ENCODE peak calls at places on chromosomes 4 and X, in nine cellular contexts. K is amniotic stem cell; X is left ventricle myocardium superior; A is keratinocyte; W is activated CD4-positive, alpha-beta T cell treated with anti-CD3 and anti-CD28 coated beads for 24 hours; P is type B pancreatic cell; S is mammary epithelial cell; I is lung; H is adipocyte. Z is an unnamed sample.

GRCh38 chr4:161762796-161763195 is 401.0 kb downstream of the FSTL5 start:
- DNase-seq in P (no peak), S (peak; percentile 58), K (peak; percentile 51), X (no peak), H (peak; percentile 92), W (no peak), A (no peak), I (no peak), Z (no peak)

GRCh38 chrX:41684138-41684537 is 4.6 kb upstream of the GPR34 start:
- DNase-seq in P (no peak), K (no peak), X (no peak), W (no peak), I (no peak), H (no peak), A (no peak), S (no peak), Z (no peak)

GRCh38 chr4:186096681-186097080 is 7.8 kb upstream of the FAM149A start:
- DNase-seq in S (no peak), P (no peak), A (no peak), W (no peak), X (no peak), H (no peak), I (no peak), K (no peak), Z (no peak)

GRCh38 chr4:152579916-152580315 is 44.0 kb upstream of the FBXW7 start:
- DNase-seq in K (no peak), H (no peak), A (no peak), S (no peak), I (no peak), W (no peak), X (no peak), P (no peak), Z (no peak)

GRCh38 chr4:25592670-25593069 is 63.0 kb upstream of the SLC34A2 start:
- DNase-seq in H (no peak), P (no peak), A (no peak), I (no peak), X (no peak), W (no peak), S (no peak), K (no peak), Z (no peak)

GRCh38 chrX:23312136-23312535 is 22.5 kb upstream of the PTCHD1 start:
- DNase-seq in S (no peak), P (no peak), X (no peak), W (no peak), A (no peak), H (no peak), K (no peak), I (no peak), Z (no peak)

GRCh38 chr4:53194727-53195126 is 171.1 kb downstream of the SCFD2 start:
- DNase-seq in X (no peak), I (no peak), K (no peak), A (no peak), S (no peak), P (no peak), W (no peak), H (no peak), Z (no peak)

GRCh38 chrX:120664081-120664480 is 34.2 kb upstream of the C1GALT1C1 start:
- DNase-seq in P (no peak), I (no peak), X (no peak), A (no peak), H (peak; percentile 61), W (no peak), K (no peak), S (peak; percentile 13), Z (no peak)

GRCh38 chr4:150789864-150790263 is 207.9 kb downstream of the MAB21L2 start:
- DNase-seq in H (no peak), I (no peak), P (no peak), W (no peak), K (no peak), A (no peak), S (no peak), X (no peak), Z (no peak)

GRCh38 chr4:53061467-53061866 is 199.3 kb downstream of the RASL11B start:
- DNase-seq in S (no peak), H (no peak), K (no peak), A (no peak), W (no peak), P (no peak), I (no peak), X (no peak), Z (no peak)

GRCh38 chr4:99165978-99166377 is 21.9 kb upstream of the ADH4 start:
- DNase-seq in S (peak; percentile 36), X (no peak), A (no peak), I (no peak), K (no peak), P (no peak), W (no peak), H (no peak), Z (no peak)

GRCh38 chrX:72037601-72038000 is 94.1 kb downstream of the RTL5 start:
- DNase-seq in K (no peak), X (no peak), A (no peak), H (no peak), P (peak; percentile 6), S (no peak), I (peak; percentile 17), W (no peak), Z (no peak)

GRCh38 chr4:3241905-3242304 is 7.1 kb upstream of the MSANTD1 start:
- DNase-seq in P (no peak), K (peak; percentile 11), I (no peak), A (no peak), W (no peak), X (no peak), S (no peak), H (peak; percentile 82), Z (no peak)

GRCh38 chrX:86263526-86263925 is 115.3 kb downstream of the DACH2 start:
- DNase-seq in A (no peak), I (no peak), S (no peak), X (no peak), W (no peak), P (no peak), H (no peak), K (no peak), Z (no peak)

GRCh38 chr4:92236907-92237306 is 66.9 kb upstream of the GRID2 start:
- DNase-seq in X (no peak), S (peak; percentile 35), W (no peak), A (no peak), P (no peak), K (peak; percentile 6), I (no peak), H (peak; percentile 63), Z (no peak)

GRCh38 chrX:74537011-74537390 is 77.4 kb downstream of the RLIM start:
- DNase-seq in H (no peak), A (no peak), W (no peak), S (no peak), K (no peak), I (no peak), X (peak; percentile 37), P (no peak), Z (peak; percentile 34)

GRCh38 chrX:3815896-3816664 is 102.6 kb upstream of the PRKX start:
- DNase-seq in P (peak; percentile 79), H (peak; percentile 58), I (peak; percentile 62), X (peak; percentile 56), A (no peak), S (peak; percentile 23), W (peak; percentile 16), K (no peak), Z (peak; percentile 21)

GRCh38 chr4:78638324-78639172 is 87.0 kb downstream of the ANXA3 start:
- DNase-seq in S (no peak), A (no peak), I (no peak), W (no peak), X (no peak), K (no peak), P (no peak), H (no peak), Z (no peak)

GRCh38 chr4:1623390-1623789 is 60.7 kb downstream of the FAM53A start:
- DNase-seq in K (no peak), P (no peak), I (no peak), X (no peak), H (no peak), S (no peak), W (no peak), A (no peak), Z (no peak)

GRCh38 chr4:179817317-179817716 is 2375.1 kb upstream of the AGA start:
- DNase-seq in X (no peak), S (no peak), W (no peak), K (no peak), I (no peak), A (no peak), H (no peak), P (no peak), Z (no peak)

GRCh38 chr4:189659302-189659701 is 281.4 kb upstream of the FRG1 start:
- DNase-seq in A (no peak), K (no peak), H (no peak), I (no peak), P (no peak), X (no peak), S (no peak), W (no peak), Z (no peak)

GRCh38 chrX:76555816-76556215 is 128.3 kb downstream of the MAGEE1 start:
- DNase-seq in K (no peak), I (no peak), S (peak; percentile 12), P (no peak), H (peak; percentile 0), A (no peak), W (no peak), X (no peak), Z (no peak)

GRCh38 chrX:135497736-135498135 is 22.7 kb upstream of the INTS6L start:
- DNase-seq in K (no peak), A (no peak), X (no peak), H (no peak), S (no peak), P (no peak), I (no peak), W (no peak), Z (no peak)

GRCh38 chr4:24770111-24770584 is 25.2 kb upstream of the SOD3 start:
- DNase-seq in H (peak; percentile 32), I (no peak), X (no peak), P (no peak), S (peak; percentile 94), W (no peak), K (no peak), A (peak; percentile 48), Z (no peak)

GRCh38 chr4:87697945-87698344 is 47.9 kb downstream of the DMP1 start:
- DNase-seq in A (no peak), P (no peak), K (no peak), W (no peak), S (no peak), H (no peak), X (no peak), I (no peak), Z (no peak)

GRCh38 chrX:3435057-3435456 is 88.6 kb upstream of the MXRA5 start:
- DNase-seq in S (no peak), A (no peak), H (no peak), X (no peak), K (no peak), P (no peak), I (no peak), W (no peak), Z (no peak)

GRCh38 chrX:118675336-118675965 is 52.0 kb upstream of the IL13RA1 start:
- DNase-seq in S (no peak), K (no peak), A (no peak), H (no peak), I (no peak), X (no peak), P (no peak), W (no peak), Z (no peak)

GRCh38 chr4:31548823-31549222 is 828.7 kb downstream of the PCDH7 start:
- DNase-seq in P (no peak), X (no peak), S (no peak), I (no peak), A (no peak), W (no peak), H (no peak), K (no peak), Z (no peak)

GRCh38 chrX:7147431-7147977 is at the start of gene STS:
- DNase-seq in P (peak; percentile 76), H (peak; percentile 77), A (no peak), S (peak; percentile 27), W (no peak), K (no peak), I (peak; percentile 33), X (peak; percentile 72), Z (peak; percentile 54)

GRCh38 chr4:140529434-140529833 is 5.5 kb downstream of the ELMOD2 start:
- DNase-seq in S (no peak), X (no peak), P (no peak), H (no peak), I (no peak), K (no peak), W (no peak), A (no peak), Z (no peak)

GRCh38 chr4:10334506-10335028 is 122.7 kb downstream of the ZNF518B start:
- DNase-seq in S (no peak), P (no peak), W (no peak), I (no peak), H (no peak), A (no peak), X (no peak), K (no peak), Z (peak; percentile 5)

Z was measured in heart right ventricle.